ENCODE peak calls at places on chromosomes 4 and X, in seven cellular contexts. One of them, this sample, is unnamed.

GRCh38 chr4:70842761-70843435 is 3.2 kb upstream of the GRSF1 start:
- DNase-seq in transverse colon: no peak
- DNase-seq in stomach: no peak
- DNase-seq in spleen: no peak
- DNase-seq in upper lobe of left lung: no peak
- DNase-seq in H1: no peak
- DNase-seq in HCT116: no peak
- DNase-seq in this sample: no peak

GRCh38 chrX:47216393-47216925 is 2.0 kb upstream of the CDK16 start:
- DNase-seq in transverse colon: no peak
- DNase-seq in H1: no peak
- DNase-seq in HCT116: no peak
- DNase-seq in stomach: no peak
- DNase-seq in upper lobe of left lung: no peak
- DNase-seq in spleen: peak
- DNase-seq in this sample: no peak

GRCh38 chrX:36867143-36867542 is 141.0 kb upstream of the FAM47C start:
- DNase-seq in transverse colon: no peak
- DNase-seq in H1: no peak
- DNase-seq in upper lobe of left lung: no peak
- DNase-seq in HCT116: no peak
- DNase-seq in stomach: no peak
- DNase-seq in spleen: no peak
- DNase-seq in this sample: no peak

GRCh38 chrX:37888010-37888409 is 40.6 kb upstream of the DYNLT3 start:
- DNase-seq in H1: no peak
- DNase-seq in HCT116: no peak
- DNase-seq in stomach: no peak
- DNase-seq in upper lobe of left lung: no peak
- DNase-seq in spleen: no peak
- DNase-seq in transverse colon: no peak
- DNase-seq in this sample: no peak

GRCh38 chr4:61630548-61630947 is 430.4 kb downstream of the ADGRL3 start:
- DNase-seq in spleen: no peak
- DNase-seq in HCT116: no peak
- DNase-seq in upper lobe of left lung: no peak
- DNase-seq in stomach: no peak
- DNase-seq in H1: no peak
- DNase-seq in transverse colon: no peak
- DNase-seq in this sample: no peak

GRCh38 chrX:135086197-135086854 is 34.0 kb downstream of the ETDB start:
- DNase-seq in spleen: no peak
- DNase-seq in transverse colon: peak
- DNase-seq in H1: no peak
- DNase-seq in HCT116: peak
- DNase-seq in stomach: peak
- DNase-seq in upper lobe of left lung: no peak
- DNase-seq in this sample: no peak

GRCh38 chrX:30161043-30161442 is 54.3 kb upstream of the MAGEB2 start:
- DNase-seq in HCT116: no peak
- DNase-seq in H1: no peak
- DNase-seq in upper lobe of left lung: no peak
- DNase-seq in transverse colon: no peak
- DNase-seq in spleen: no peak
- DNase-seq in stomach: no peak
- DNase-seq in this sample: no peak

GRCh38 chrX:70087857-70088256 is 25.6 kb downstream of the OTUD6A start:
- DNase-seq in stomach: peak
- DNase-seq in spleen: no peak
- DNase-seq in HCT116: no peak
- DNase-seq in transverse colon: no peak
- DNase-seq in H1: no peak
- DNase-seq in upper lobe of left lung: no peak
- DNase-seq in this sample: no peak

GRCh38 chrX:83511208-83511607 is 3.1 kb downstream of the POU3F4 start:
- DNase-seq in transverse colon: no peak
- DNase-seq in stomach: no peak
- DNase-seq in HCT116: no peak
- DNase-seq in H1: peak
- DNase-seq in spleen: no peak
- DNase-seq in upper lobe of left lung: peak
- DNase-seq in this sample: no peak

GRCh38 chrX:149472620-149473019 is 32.5 kb downstream of the IDS start:
- DNase-seq in HCT116: no peak
- DNase-seq in transverse colon: no peak
- DNase-seq in upper lobe of left lung: no peak
- DNase-seq in spleen: no peak
- DNase-seq in stomach: no peak
- DNase-seq in H1: no peak
- DNase-seq in this sample: no peak

GRCh38 chr4:97984545-97985131 is 158.6 kb downstream of the STPG2 start:
- DNase-seq in upper lobe of left lung: no peak
- DNase-seq in stomach: no peak
- DNase-seq in spleen: no peak
- DNase-seq in transverse colon: no peak
- DNase-seq in HCT116: peak
- DNase-seq in H1: peak
- DNase-seq in this sample: no peak

GRCh38 chrX:46686003-46686645 is 72.8 kb downstream of the SLC9A7 start:
- DNase-seq in upper lobe of left lung: no peak
- DNase-seq in HCT116: peak
- DNase-seq in spleen: no peak
- DNase-seq in transverse colon: peak
- DNase-seq in stomach: no peak
- DNase-seq in H1: no peak
- DNase-seq in this sample: no peak

GRCh38 chrX:136731207-136731782 is 49.4 kb downstream of the ARHGEF6 start:
- DNase-seq in H1: no peak
- DNase-seq in transverse colon: no peak
- DNase-seq in upper lobe of left lung: no peak
- DNase-seq in stomach: no peak
- DNase-seq in spleen: no peak
- DNase-seq in HCT116: no peak
- DNase-seq in this sample: no peak

GRCh38 chr4:165726831-165727230 is 146.2 kb upstream of the TLL1 start:
- DNase-seq in transverse colon: no peak
- DNase-seq in HCT116: no peak
- DNase-seq in upper lobe of left lung: no peak
- DNase-seq in stomach: no peak
- DNase-seq in H1: no peak
- DNase-seq in spleen: no peak
- DNase-seq in this sample: no peak

GRCh38 chr4:7485096-7485495 is 50.4 kb upstream of the PSAPL1 start:
- DNase-seq in upper lobe of left lung: no peak
- DNase-seq in H1: no peak
- DNase-seq in spleen: no peak
- DNase-seq in stomach: no peak
- DNase-seq in HCT116: no peak
- DNase-seq in transverse colon: no peak
- DNase-seq in this sample: no peak

GRCh38 chrX:17470136-17470535 is 95.1 kb downstream of the NHS start:
- DNase-seq in HCT116: no peak
- DNase-seq in transverse colon: no peak
- DNase-seq in spleen: no peak
- DNase-seq in upper lobe of left lung: no peak
- DNase-seq in H1: no peak
- DNase-seq in stomach: no peak
- DNase-seq in this sample: no peak

GRCh38 chr4:4914059-4914820 is 54.8 kb downstream of the MSX1 start:
- DNase-seq in spleen: no peak
- DNase-seq in transverse colon: no peak
- DNase-seq in stomach: no peak
- DNase-seq in upper lobe of left lung: no peak
- DNase-seq in HCT116: no peak
- DNase-seq in H1: no peak
- DNase-seq in this sample: no peak

GRCh38 chrX:30156880-30157560 is 58.3 kb upstream of the MAGEB2 start:
- DNase-seq in stomach: no peak
- DNase-seq in transverse colon: no peak
- DNase-seq in H1: no peak
- DNase-seq in upper lobe of left lung: no peak
- DNase-seq in HCT116: no peak
- DNase-seq in spleen: no peak
- DNase-seq in this sample: no peak

GRCh38 chr4:158799013-158799770 is 30.4 kb downstream of the FNIP2 start:
- DNase-seq in stomach: no peak
- DNase-seq in spleen: no peak
- DNase-seq in upper lobe of left lung: no peak
- DNase-seq in transverse colon: no peak
- DNase-seq in HCT116: no peak
- DNase-seq in H1: no peak
- DNase-seq in this sample: no peak

GRCh38 chr4:6987566-6987920 is 55.6 kb upstream of the TADA2B start:
- DNase-seq in stomach: no peak
- DNase-seq in H1: no peak
- DNase-seq in transverse colon: no peak
- DNase-seq in upper lobe of left lung: no peak
- DNase-seq in HCT116: no peak
- DNase-seq in spleen: no peak
- DNase-seq in this sample: no peak

GRCh38 chr4:4446434-4446833 is 59.5 kb downstream of the NSG1 start:
- DNase-seq in stomach: no peak
- DNase-seq in HCT116: no peak
- DNase-seq in transverse colon: no peak
- DNase-seq in spleen: no peak
- DNase-seq in upper lobe of left lung: no peak
- DNase-seq in H1: no peak
- DNase-seq in this sample: no peak

GRCh38 chr4:144954224-144954623 is 143.8 kb downstream of the ANAPC10 start:
- DNase-seq in upper lobe of left lung: no peak
- DNase-seq in stomach: no peak
- DNase-seq in spleen: no peak
- DNase-seq in H1: no peak
- DNase-seq in transverse colon: no peak
- DNase-seq in HCT116: no peak
- DNase-seq in this sample: no peak

GRCh38 chrX:76248901-76249300 is 76.0 kb downstream of the PBDC1 start:
- DNase-seq in H1: no peak
- DNase-seq in spleen: no peak
- DNase-seq in HCT116: no peak
- DNase-seq in stomach: no peak
- DNase-seq in upper lobe of left lung: no peak
- DNase-seq in transverse colon: no peak
- DNase-seq in this sample: no peak

GRCh38 chr4:6446538-6447451 is 25.6 kb downstream of the PPP2R2C start:
- DNase-seq in transverse colon: no peak
- DNase-seq in spleen: peak
- DNase-seq in stomach: peak
- DNase-seq in H1: no peak
- DNase-seq in upper lobe of left lung: no peak
- DNase-seq in HCT116: no peak
- DNase-seq in this sample: no peak

GRCh38 chr4:153773236-153773690 is 13.4 kb upstream of the RNF175 start:
- DNase-seq in spleen: no peak
- DNase-seq in transverse colon: no peak
- DNase-seq in H1: no peak
- DNase-seq in HCT116: no peak
- DNase-seq in upper lobe of left lung: no peak
- DNase-seq in stomach: no peak
- DNase-seq in this sample: no peak
- TF ChIP-seq POLR2AphosphoS5 in spleen: no peak
- TF ChIP-seq POLR2AphosphoS5 in transverse colon: no peak
- TF ChIP-seq POLR2AphosphoS5 in H1: no peak
- TF ChIP-seq POLR2AphosphoS5 in HCT116: no peak
- TF ChIP-seq POLR2AphosphoS5 in upper lobe of left lung: no peak
- TF ChIP-seq POLR2AphosphoS5 in stomach: no peak
- TF ChIP-seq POLR2AphosphoS5 in this sample: no peak

DNA sequence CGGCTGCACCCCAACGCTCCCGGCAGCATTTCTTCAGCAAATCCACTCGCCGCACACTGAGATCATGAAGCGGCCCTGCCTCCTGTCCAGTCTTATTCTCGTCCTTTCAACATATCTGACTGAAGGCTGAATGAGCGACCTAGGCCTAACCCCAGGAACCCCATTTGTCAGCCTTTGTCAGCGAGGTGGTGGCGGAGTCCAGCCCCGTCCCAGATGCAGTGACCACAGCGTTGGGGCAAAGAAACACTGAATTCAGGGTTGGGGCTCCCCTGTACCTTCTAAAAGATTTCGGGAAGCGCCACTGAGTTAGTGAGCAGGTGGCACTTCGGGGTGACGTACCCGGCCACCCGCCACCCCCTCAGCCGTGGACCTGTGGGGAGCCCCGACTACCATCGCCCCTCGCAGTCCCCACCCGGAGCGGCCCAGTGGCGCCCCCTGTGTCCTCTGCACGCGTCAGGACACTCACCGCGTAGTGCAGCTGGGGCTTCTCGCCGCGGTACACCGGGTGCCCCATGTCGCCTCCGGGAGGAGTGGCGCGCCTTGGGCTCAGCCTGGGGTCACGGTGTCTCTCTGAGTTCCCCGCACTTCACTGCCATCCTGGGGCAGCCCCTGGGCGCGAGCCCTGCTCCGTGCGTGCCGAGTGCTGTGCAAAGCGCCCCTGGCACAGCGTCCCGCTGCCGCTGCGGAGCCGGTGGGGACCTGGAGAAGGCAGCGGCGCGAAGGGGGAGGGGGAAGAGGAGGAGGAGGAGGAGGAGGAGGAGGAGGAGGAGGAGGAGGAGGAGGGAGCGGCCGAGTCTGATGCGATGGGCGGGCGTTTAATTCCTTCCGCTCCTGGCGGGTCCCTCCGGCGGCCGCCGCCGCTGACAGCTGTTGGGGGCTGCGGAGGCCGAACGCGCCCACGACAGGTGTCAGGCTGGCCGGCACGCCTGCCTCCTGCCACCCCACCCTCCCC is 134.1 kb downstream of the AMELX start:
- DNase-seq in spleen: peak
- DNase-seq in stomach: peak
- DNase-seq in upper lobe of left lung: peak
- DNase-seq in transverse colon: peak
- DNase-seq in HCT116: no peak
- DNase-seq in H1: peak
- DNase-seq in this sample: no peak
- TF ChIP-seq POLR2A in spleen: no peak
- TF ChIP-seq POLR2A in stomach: no peak
- TF ChIP-seq POLR2A in upper lobe of left lung: peak
- TF ChIP-seq POLR2A in transverse colon: no peak
- TF ChIP-seq POLR2A in HCT116: no peak
- TF ChIP-seq POLR2A in H1: no peak
- TF ChIP-seq POLR2A in this sample: no peak

DNA sequence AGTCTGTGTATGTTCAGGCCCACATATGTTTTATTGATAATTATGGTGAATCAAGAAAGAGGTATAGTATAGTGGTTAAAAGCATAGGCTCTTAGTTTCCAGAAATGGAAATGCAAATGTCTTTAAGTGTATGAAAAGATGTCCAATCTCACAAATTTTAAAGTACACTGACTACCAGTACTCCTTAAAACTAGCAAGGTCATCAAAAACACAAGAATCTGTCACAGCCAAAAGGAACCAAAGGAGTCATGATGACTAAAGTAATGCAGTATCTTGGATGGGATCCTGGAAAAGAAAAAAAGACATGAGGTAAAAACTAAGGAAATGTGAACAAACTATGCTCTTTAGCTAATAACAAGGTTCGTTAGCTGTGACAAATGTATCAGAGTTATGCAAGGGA is 659 bp upstream of the RBM41 start:
- DNase-seq in spleen: no peak
- DNase-seq in upper lobe of left lung: no peak
- DNase-seq in stomach: no peak
- DNase-seq in HCT116: no peak
- DNase-seq in transverse colon: no peak
- DNase-seq in H1: no peak
- DNase-seq in this sample: no peak
- H3K4me3 ChIP-seq in spleen: peak
- H3K4me3 ChIP-seq in upper lobe of left lung: no peak
- H3K4me3 ChIP-seq in stomach: peak
- H3K4me3 ChIP-seq in HCT116: no peak
- H3K4me3 ChIP-seq in transverse colon: no peak
- H3K4me3 ChIP-seq in H1: no peak
- H3K4me3 ChIP-seq in this sample: no peak

GRCh38 chr4:1775731-1776500 is 17.2 kb upstream of the FGFR3 start:
- DNase-seq in upper lobe of left lung: no peak
- DNase-seq in transverse colon: no peak
- DNase-seq in stomach: no peak
- DNase-seq in spleen: no peak
- DNase-seq in HCT116: no peak
- DNase-seq in H1: no peak
- DNase-seq in this sample: no peak
- TF ChIP-seq POLR2AphosphoS5 in upper lobe of left lung: no peak
- TF ChIP-seq POLR2AphosphoS5 in transverse colon: no peak
- TF ChIP-seq POLR2AphosphoS5 in stomach: no peak
- TF ChIP-seq POLR2AphosphoS5 in spleen: no peak
- TF ChIP-seq POLR2AphosphoS5 in HCT116: no peak
- TF ChIP-seq POLR2AphosphoS5 in H1: no peak
- TF ChIP-seq POLR2AphosphoS5 in this sample: no peak

This sample was measured in breast epithelium.